ENCODE peak calls at places on chromosomes 5 and 9, in ten cellular contexts. One of them, this sample, is unnamed.

GRCh38 chr5:143418140-143418866 is 14.8 kb upstream of the NR3C1 start:
- DNase-seq in AG04450: no peak
- DNase-seq in COR-L47: no peak
- DNase-seq in fibroblast of pulmonary artery: no peak
- DNase-seq in kidney glomerular epithelial cell: no peak
- DNase-seq in SW 1271: no peak
- DNase-seq in NCI-H2081: no peak
- DNase-seq in fibroblast of the aortic adventitia: no peak
- DNase-seq in amniotic stem cell: no peak
- DNase-seq in ELR: no peak
- DNase-seq in this sample: no peak

GRCh38 chr5:148090780-148091221 is 27.0 kb downstream of the SPINK5 start:
- DNase-seq in AG04450: no peak
- DNase-seq in COR-L47: no peak
- DNase-seq in fibroblast of pulmonary artery: peak
- DNase-seq in kidney glomerular epithelial cell: no peak
- DNase-seq in SW 1271: no peak
- DNase-seq in NCI-H2081: no peak
- DNase-seq in fibroblast of the aortic adventitia: no peak
- DNase-seq in amniotic stem cell: no peak
- DNase-seq in ELR: no peak
- DNase-seq in this sample: peak

GRCh38 chr5:141758316-141758965 is 76.4 kb upstream of the ARAP3 start:
- DNase-seq in AG04450: no peak
- DNase-seq in COR-L47: no peak
- DNase-seq in fibroblast of pulmonary artery: no peak
- DNase-seq in kidney glomerular epithelial cell: no peak
- DNase-seq in SW 1271: no peak
- DNase-seq in NCI-H2081: no peak
- DNase-seq in fibroblast of the aortic adventitia: no peak
- DNase-seq in amniotic stem cell: no peak
- DNase-seq in ELR: no peak
- DNase-seq in this sample: no peak

GRCh38 chr9:77000330-77000729 is 19.1 kb upstream of the FOXB2 start:
- DNase-seq in AG04450: no peak
- DNase-seq in COR-L47: no peak
- DNase-seq in fibroblast of pulmonary artery: no peak
- DNase-seq in kidney glomerular epithelial cell: no peak
- DNase-seq in SW 1271: no peak
- DNase-seq in NCI-H2081: no peak
- DNase-seq in fibroblast of the aortic adventitia: no peak
- DNase-seq in amniotic stem cell: no peak
- DNase-seq in ELR: no peak
- DNase-seq in this sample: no peak

GRCh38 chr5:37841223-37841622 is 1.4 kb upstream of the GDNF start:
- DNase-seq in AG04450: no peak
- DNase-seq in COR-L47: no peak
- DNase-seq in fibroblast of pulmonary artery: peak
- DNase-seq in kidney glomerular epithelial cell: no peak
- DNase-seq in SW 1271: no peak
- DNase-seq in NCI-H2081: no peak
- DNase-seq in fibroblast of the aortic adventitia: no peak
- DNase-seq in amniotic stem cell: no peak
- DNase-seq in ELR: peak
- DNase-seq in this sample: peak

GRCh38 chr5:147805030-147805454 is 22.5 kb upstream of the JAKMIP2 start:
- DNase-seq in AG04450: no peak
- DNase-seq in COR-L47: no peak
- DNase-seq in fibroblast of pulmonary artery: no peak
- DNase-seq in kidney glomerular epithelial cell: no peak
- DNase-seq in SW 1271: no peak
- DNase-seq in NCI-H2081: no peak
- DNase-seq in fibroblast of the aortic adventitia: no peak
- DNase-seq in amniotic stem cell: no peak
- DNase-seq in ELR: no peak
- DNase-seq in this sample: peak

GRCh38 chr5:1942630-1943029 is 59.9 kb upstream of the IRX4 start:
- DNase-seq in AG04450: no peak
- DNase-seq in COR-L47: no peak
- DNase-seq in fibroblast of pulmonary artery: no peak
- DNase-seq in kidney glomerular epithelial cell: no peak
- DNase-seq in SW 1271: no peak
- DNase-seq in NCI-H2081: no peak
- DNase-seq in fibroblast of the aortic adventitia: no peak
- DNase-seq in amniotic stem cell: no peak
- DNase-seq in ELR: no peak
- DNase-seq in this sample: no peak

GRCh38 chr9:37036237-37037136 is 2.4 kb upstream of the PAX5 start:
- DNase-seq in AG04450: no peak
- DNase-seq in COR-L47: peak
- DNase-seq in fibroblast of pulmonary artery: peak
- DNase-seq in kidney glomerular epithelial cell: no peak
- DNase-seq in SW 1271: peak
- DNase-seq in NCI-H2081: peak
- DNase-seq in fibroblast of the aortic adventitia: peak
- DNase-seq in amniotic stem cell: no peak
- DNase-seq in ELR: peak
- DNase-seq in this sample: peak

GRCh38 chr5:77155179-77155839 is 55.2 kb upstream of the PDE8B start:
- DNase-seq in AG04450: no peak
- DNase-seq in COR-L47: no peak
- DNase-seq in fibroblast of pulmonary artery: no peak
- DNase-seq in kidney glomerular epithelial cell: no peak
- DNase-seq in SW 1271: no peak
- DNase-seq in NCI-H2081: no peak
- DNase-seq in fibroblast of the aortic adventitia: no peak
- DNase-seq in amniotic stem cell: no peak
- DNase-seq in ELR: no peak
- DNase-seq in this sample: no peak

GRCh38 chr9:37229882-37230482 is 109.6 kb downstream of the ZCCHC7 start:
- DNase-seq in AG04450: no peak
- DNase-seq in COR-L47: peak
- DNase-seq in fibroblast of pulmonary artery: peak
- DNase-seq in kidney glomerular epithelial cell: peak
- DNase-seq in SW 1271: peak
- DNase-seq in NCI-H2081: no peak
- DNase-seq in fibroblast of the aortic adventitia: no peak
- DNase-seq in amniotic stem cell: no peak
- DNase-seq in ELR: peak
- DNase-seq in this sample: peak

GRCh38 chr5:32711693-32712462 is 757 bp downstream of the NPR3 start:
- DNase-seq in AG04450: no peak
- DNase-seq in COR-L47: no peak
- DNase-seq in fibroblast of pulmonary artery: no peak
- DNase-seq in kidney glomerular epithelial cell: peak
- DNase-seq in SW 1271: peak
- DNase-seq in NCI-H2081: no peak
- DNase-seq in fibroblast of the aortic adventitia: peak
- DNase-seq in amniotic stem cell: peak
- DNase-seq in ELR: peak
- DNase-seq in this sample: peak